ENCODE peak calls at places on chromosomes 2 and 18, in seven cellular contexts. One of them, this sample, is unnamed.

GRCh38 chr2:152320166-152320565 is 14.8 kb upstream of the FMNL2 start:
- DNase-seq in AG08395: no peak
- DNase-seq in NT2/D1: no peak
- DNase-seq in activated CD4-positive, CD25-positive, alpha-beta regulatory T cell: no peak
- DNase-seq in spleen: no peak
- DNase-seq in SHP77: no peak
- DNase-seq in activated naive CD4-positive, alpha-beta T cell treated with Interleukin-2 at 50 U/mL for 16 hours: no peak
- DNase-seq in this sample: no peak

GRCh38 chr2:203804766-203805484 is 62.6 kb upstream of the CTLA4 start:
- DNase-seq in SHP77: no peak
- DNase-seq in NT2/D1: no peak
- DNase-seq in activated CD4-positive, CD25-positive, alpha-beta regulatory T cell: no peak
- DNase-seq in spleen: no peak
- DNase-seq in AG08395: no peak
- DNase-seq in activated naive CD4-positive, alpha-beta T cell treated with Interleukin-2 at 50 U/mL for 16 hours: no peak
- DNase-seq in this sample: no peak

GRCh38 chr2:8590940-8591339 is 90.9 kb upstream of the ID2 start:
- DNase-seq in activated naive CD4-positive, alpha-beta T cell treated with Interleukin-2 at 50 U/mL for 16 hours: no peak
- DNase-seq in spleen: no peak
- DNase-seq in NT2/D1: no peak
- DNase-seq in activated CD4-positive, CD25-positive, alpha-beta regulatory T cell: no peak
- DNase-seq in AG08395: no peak
- DNase-seq in SHP77: peak
- DNase-seq in this sample: no peak

GRCh38 chr2:128317186-128317897 is 1.3 kb downstream of the HS6ST1 start:
- DNase-seq in spleen: peak
- DNase-seq in NT2/D1: no peak
- DNase-seq in activated naive CD4-positive, alpha-beta T cell treated with Interleukin-2 at 50 U/mL for 16 hours: peak
- DNase-seq in SHP77: no peak
- DNase-seq in activated CD4-positive, CD25-positive, alpha-beta regulatory T cell: no peak
- DNase-seq in AG08395: no peak
- DNase-seq in this sample: peak

GRCh38 chr2:162123806-162124758 is 28.0 kb downstream of the GCG start:
- DNase-seq in NT2/D1: peak
- DNase-seq in activated naive CD4-positive, alpha-beta T cell treated with Interleukin-2 at 50 U/mL for 16 hours: no peak
- DNase-seq in activated CD4-positive, CD25-positive, alpha-beta regulatory T cell: no peak
- DNase-seq in SHP77: no peak
- DNase-seq in AG08395: peak
- DNase-seq in spleen: no peak
- DNase-seq in this sample: no peak

GRCh38 chr18:8207996-8208395 is 401.2 kb upstream of the RAB12 start:
- DNase-seq in SHP77: no peak
- DNase-seq in spleen: no peak
- DNase-seq in activated naive CD4-positive, alpha-beta T cell treated with Interleukin-2 at 50 U/mL for 16 hours: no peak
- DNase-seq in NT2/D1: no peak
- DNase-seq in activated CD4-positive, CD25-positive, alpha-beta regulatory T cell: no peak
- DNase-seq in AG08395: no peak
- DNase-seq in this sample: no peak

GRCh38 chr2:210459925-210460862 is 16.4 kb downstream of the LANCL1 start:
- DNase-seq in NT2/D1: no peak
- DNase-seq in activated CD4-positive, CD25-positive, alpha-beta regulatory T cell: no peak
- DNase-seq in AG08395: no peak
- DNase-seq in spleen: no peak
- DNase-seq in activated naive CD4-positive, alpha-beta T cell treated with Interleukin-2 at 50 U/mL for 16 hours: no peak
- DNase-seq in SHP77: no peak
- DNase-seq in this sample: no peak

GRCh38 chr18:13353424-13353823 is 134.9 kb downstream of the LDLRAD4 start:
- DNase-seq in activated naive CD4-positive, alpha-beta T cell treated with Interleukin-2 at 50 U/mL for 16 hours: no peak
- DNase-seq in spleen: no peak
- DNase-seq in AG08395: no peak
- DNase-seq in SHP77: no peak
- DNase-seq in NT2/D1: no peak
- DNase-seq in activated CD4-positive, CD25-positive, alpha-beta regulatory T cell: no peak
- DNase-seq in this sample: no peak

GRCh38 chr2:38581193-38582147 is 21.3 kb downstream of the HNRNPLL start:
- DNase-seq in SHP77: peak
- DNase-seq in activated naive CD4-positive, alpha-beta T cell treated with Interleukin-2 at 50 U/mL for 16 hours: peak
- DNase-seq in NT2/D1: peak
- DNase-seq in activated CD4-positive, CD25-positive, alpha-beta regulatory T cell: peak
- DNase-seq in AG08395: peak
- DNase-seq in spleen: no peak
- DNase-seq in this sample: peak

GRCh38 chr2:175880-176800 is 87.7 kb downstream of the SH3YL1 start:
- DNase-seq in AG08395: peak
- DNase-seq in NT2/D1: no peak
- DNase-seq in SHP77: no peak
- DNase-seq in spleen: no peak
- DNase-seq in activated CD4-positive, CD25-positive, alpha-beta regulatory T cell: peak
- DNase-seq in activated naive CD4-positive, alpha-beta T cell treated with Interleukin-2 at 50 U/mL for 16 hours: peak
- DNase-seq in this sample: no peak

GRCh38 chr2:127071901-127072328 is 35.0 kb downstream of the BIN1 start:
- DNase-seq in activated CD4-positive, CD25-positive, alpha-beta regulatory T cell: no peak
- DNase-seq in SHP77: no peak
- DNase-seq in activated naive CD4-positive, alpha-beta T cell treated with Interleukin-2 at 50 U/mL for 16 hours: no peak
- DNase-seq in spleen: no peak
- DNase-seq in AG08395: no peak
- DNase-seq in NT2/D1: no peak
- DNase-seq in this sample: no peak